ENCODE peak calls at places on chromosomes 1 and 21, in seven cellular contexts. D, B, F, T, M, N and H are unnamed samples.

GRCh38 chr1:117009132-117009531 is 7.6 kb downstream of the CD101 start:
- DNase-seq in D (no peak), B (no peak), F (no peak), T (no peak), M (no peak), N (no peak), H (peak; percentile 35)

GRCh38 chr1:246528933-246529731 is 22.1 kb upstream of the SMYD3 start:
- DNase-seq in D (no peak), B (no peak), F (no peak), T (peak; percentile 23), M (no peak), N (no peak), H (peak; percentile 40)

GRCh38 chr1:174902531-174903099 is 97.1 kb upstream of the CACYBP start:
- DNase-seq in D (no peak), B (no peak), F (no peak), T (peak; percentile 92), M (no peak), N (no peak), H (no peak)

GRCh38 chr1:234987415-234988159 is 141.1 kb downstream of the TOMM20 start:
- DNase-seq in D (no peak), B (no peak), F (peak; percentile 10), T (peak; percentile 72), M (peak; percentile 77), N (peak; percentile 75), H (peak; percentile 50)

GRCh38 chr1:172005856-172006255 is 164.6 kb downstream of the DNM3 start:
- DNase-seq in D (no peak), B (no peak), F (no peak), T (peak; percentile 84), M (peak; percentile 72), N (no peak), H (no peak)

GRCh38 chr1:237672748-237673147 is 218.0 kb downstream of the ZP4 start:
- DNase-seq in D (no peak), B (no peak), F (no peak), T (peak; percentile 4), M (peak; percentile 54), N (no peak), H (no peak)

GRCh38 chr21:25735895-25736597 is 1.3 kb downstream of the GABPA start:
- DNase-seq in D (no peak), B (peak; percentile 75), F (no peak), T (peak; percentile 15), M (peak; percentile 34), N (no peak), H (no peak)

GRCh38 chr1:183586455-183586854 is 3.8 kb downstream of the NCF2 start:
- DNase-seq in D (no peak), B (no peak), F (no peak), T (no peak), M (no peak), N (no peak), H (no peak)

GRCh38 chr1:235835226-235835625 is 31.5 kb downstream of the LYST start:
- DNase-seq in D (no peak), B (no peak), F (peak; percentile 7), T (no peak), M (peak; percentile 10), N (no peak), H (no peak)

GRCh38 chr1:229514578-229515275 is 6.6 kb upstream of the NUP133 start:
- DNase-seq in D (peak; percentile 38), B (peak; percentile 70), F (peak; percentile 34), T (peak; percentile 57), M (peak; percentile 80), N (peak; percentile 31), H (peak; percentile 60)

GRCh38 chr1:43256675-43257570 is 12.9 kb upstream of the TMEM125 start:
- DNase-seq in D (no peak), B (no peak), F (no peak), T (no peak), M (no peak), N (no peak), H (peak; percentile 90)

GRCh38 chr1:45493116-45493697 is 2.2 kb upstream of the TESK2 start:
- DNase-seq in D (no peak), B (peak; percentile 62), F (no peak), T (peak; percentile 41), M (peak; percentile 67), N (peak; percentile 40), H (peak; percentile 40)

GRCh38 chr1:202061055-202061454 is 50.7 kb downstream of the ELF3 start:
- DNase-seq in D (no peak), B (no peak), F (no peak), T (no peak), M (no peak), N (no peak), H (no peak)

GRCh38 chr1:42886800-42887199 is 40.4 kb downstream of the ZNF691 start:
- DNase-seq in D (no peak), B (no peak), F (no peak), T (no peak), M (no peak), N (no peak), H (no peak)

GRCh38 chr1:42943166-42943565 is 15.5 kb downstream of the SLC2A1 start:
- DNase-seq in D (no peak), B (no peak), F (no peak), T (peak; percentile 98), M (no peak), N (no peak), H (no peak)

GRCh38 chr1:156480411-156481192 is 20.0 kb downstream of the MEF2D start:
- DNase-seq in D (no peak), B (no peak), F (peak; percentile 20), T (no peak), M (peak; percentile 57), N (peak; percentile 59), H (no peak)

GRCh38 chr1:68459796-68460195 is 10.0 kb upstream of the RPE65 start:
- DNase-seq in D (no peak), B (no peak), F (no peak), T (peak; percentile 14), M (peak; percentile 55), N (no peak), H (no peak)

GRCh38 chr21:37009740-37010341 is 3.3 kb downstream of the RIPPLY3 start:
- DNase-seq in D (no peak), B (peak; percentile 85), F (peak; percentile 27), T (peak; percentile 71), M (peak; percentile 79), N (peak; percentile 66), H (peak; percentile 82)

GRCh38 chr21:27168084-27168483 is 201.2 kb upstream of the ADAMTS5 start:
- DNase-seq in D (no peak), B (no peak), F (no peak), T (no peak), M (peak; percentile 3), N (no peak), H (no peak)

GRCh38 chr1:45643341-45643740 is 19.5 kb upstream of the CCDC17 start:
- DNase-seq in D (no peak), B (no peak), F (no peak), T (no peak), M (no peak), N (no peak), H (no peak)